ENCODE peak calls at places on chromosomes 5 and 9, in nine cellular contexts. D is IMR-90, L is fibroblast of the aortic adventitia, X is left ventricle myocardium inferior, K is DND-41, B is fibroblast of pulmonary artery, E is MM.1S, G is cardiac muscle cell, J is sigmoid colon. Z is an unnamed sample.

GRCh38 chr5:147180751-147181150 is 54.1 kb upstream of the STK32A start:
- DNase-seq in D (no peak), L (peak), X (no peak), K (no peak), B (peak), E (no peak), G (peak), J (no peak), Z (no peak)

GRCh38 chr9:128152781-128153116 is 3.5 kb downstream of the LCN2 start:
- DNase-seq in D (no peak), L (no peak), X (no peak), K (no peak), B (no peak), E (no peak), G (no peak), J (no peak), Z (no peak)

GRCh38 chr5:108278285-108279240 is 103.3 kb downstream of the FBXL17 start:
- DNase-seq in D (no peak), L (no peak), X (peak), K (no peak), B (no peak), E (no peak), G (no peak), J (peak), Z (no peak)

GRCh38 chr9:18543406-18543965 is 69.5 kb downstream of the ADAMTSL1 start:
- DNase-seq in D (peak), L (peak), X (no peak), K (no peak), B (peak), E (no peak), G (peak), J (no peak), Z (no peak)

GRCh38 chr5:179319741-179320281 is 25.4 kb downstream of the ADAMTS2 start:
- DNase-seq in D (peak), L (peak), X (no peak), K (no peak), B (peak), E (no peak), G (peak), J (peak), Z (no peak)

GRCh38 chr9:131254107-131254491 is 22.2 kb downstream of the FAM78A start:
- DNase-seq in D (no peak), L (no peak), X (peak), K (no peak), B (no peak), E (no peak), G (peak), J (no peak), Z (no peak)

GRCh38 chr5:137146402-137146889 is 352.7 kb downstream of the SPOCK1 start:
- DNase-seq in D (peak), L (peak), X (no peak), K (no peak), B (peak), E (no peak), G (peak), J (peak), Z (no peak)

GRCh38 chr5:59264013-59264412 is 629.5 kb downstream of the PDE4D start:
- DNase-seq in D (no peak), L (no peak), X (no peak), K (no peak), B (no peak), E (no peak), G (no peak), J (no peak), Z (no peak)

GRCh38 chr5:43179836-43180235 is 12.2 kb upstream of the NIM1K start:
- DNase-seq in D (no peak), L (no peak), X (no peak), K (no peak), B (no peak), E (no peak), G (no peak), J (no peak), Z (no peak)

GRCh38 chr9:92983984-92984589 is 36.8 kb downstream of the FGD3 start:
- DNase-seq in D (peak), L (peak), X (no peak), K (peak), B (no peak), E (no peak), G (no peak), J (no peak), Z (no peak)

GRCh38 chr5:36153727-36154126 is 1.8 kb downstream of the SKP2 start:
- DNase-seq in D (no peak), L (no peak), X (no peak), K (no peak), B (no peak), E (no peak), G (no peak), J (no peak), Z (no peak)
- H3K4me3 ChIP-seq in D (peak), L (no peak), X (peak), K (peak), B (no peak), E (no peak), G (peak), J (no peak), Z (no peak)

GRCh38 chr5:37554403-37554739 is 175.3 kb downstream of the WDR70 start:
- DNase-seq in D (no peak), L (no peak), X (no peak), K (no peak), B (no peak), E (no peak), G (no peak), J (no peak), Z (no peak)

GRCh38 chr5:37553720-37554402 is 174.7 kb downstream of the WDR70 start:
- DNase-seq in D (peak), L (peak), X (no peak), K (no peak), B (peak), E (no peak), G (peak), J (peak), Z (no peak)

GRCh38 chr5:37557734-37558293 is 178.7 kb downstream of the WDR70 start:
- DNase-seq in D (no peak), L (no peak), X (no peak), K (no peak), B (no peak), E (peak), G (no peak), J (no peak), Z (no peak)

GRCh38 chr5:37552770-37553719 is 173.9 kb downstream of the WDR70 start:
- DNase-seq in D (peak), L (peak), X (no peak), K (peak), B (peak), E (no peak), G (peak), J (no peak), Z (no peak)

DNA sequence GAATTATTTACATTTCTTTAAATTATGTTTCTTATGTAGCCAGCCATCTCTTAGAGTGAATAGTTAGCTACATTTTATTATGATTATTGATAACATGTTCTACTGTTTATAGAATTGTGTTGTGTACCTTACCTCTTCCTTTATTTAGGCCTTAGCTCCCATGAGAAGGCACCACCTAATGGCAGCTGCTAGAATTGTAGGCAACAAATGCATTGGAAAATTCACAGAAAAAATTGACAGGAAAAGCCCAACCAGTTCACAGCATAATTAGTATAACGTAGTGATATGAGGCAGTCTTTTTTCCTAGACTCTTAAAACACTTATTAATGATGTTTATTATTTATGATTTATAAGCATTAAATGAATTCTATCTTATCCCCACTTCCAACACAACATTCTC is 175.8 kb downstream of the WDR70 start:
- DNase-seq in D (no peak), L (no peak), X (no peak), K (no peak), B (no peak), E (peak), G (no peak), J (no peak), Z (no peak)
- TF ChIP-seq CTCF in D (peak), L (peak), X (peak), K (peak), B (peak), E (peak), G (peak), J (no peak), Z (no peak)

GRCh38 chr5:2946315-2946714 is 194.8 kb upstream of the IRX2 start:
- DNase-seq in D (no peak), L (no peak), X (no peak), K (no peak), B (no peak), E (peak), G (no peak), J (no peak), Z (no peak)
- H3K4me3 ChIP-seq in D (no peak), L (no peak), X (no peak), K (no peak), B (no peak), E (no peak), G (no peak), J (no peak), Z (no peak)

DNA sequence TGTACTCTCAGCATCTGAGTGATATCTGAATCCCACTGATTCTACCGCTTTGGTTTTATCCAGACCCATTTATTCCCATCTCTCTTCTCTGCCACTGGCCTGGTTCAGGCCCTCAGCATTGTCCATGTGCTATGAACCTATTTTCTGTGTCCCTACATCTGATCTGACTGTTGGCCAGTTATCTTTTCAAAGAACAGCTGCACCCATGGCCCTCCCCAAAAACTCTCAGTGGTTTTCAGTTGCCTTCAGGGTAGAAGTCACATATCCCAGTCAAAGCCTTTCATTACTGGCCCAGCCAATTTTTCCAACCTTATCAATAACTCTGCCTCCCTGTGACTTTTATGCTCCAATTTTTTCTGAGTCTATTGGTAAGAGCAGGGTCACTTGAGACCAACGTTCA is 297.0 kb downstream of the TRIM32 start:
- DNase-seq in D (no peak), L (no peak), X (no peak), K (no peak), B (no peak), E (no peak), G (no peak), J (no peak), Z (no peak)
- TF ChIP-seq CTCF in D (no peak), L (no peak), X (no peak), K (no peak), B (no peak), E (no peak), G (no peak), J (no peak), Z (no peak)

GRCh38 chr5:133372306-133373008 is 239.9 kb downstream of the FSTL4 start:
- DNase-seq in D (no peak), L (no peak), X (no peak), K (no peak), B (no peak), E (no peak), G (no peak), J (no peak), Z (peak)

GRCh38 chr5:133381041-133381440 is 231.3 kb downstream of the FSTL4 start:
- DNase-seq in D (no peak), L (no peak), X (no peak), K (no peak), B (no peak), E (no peak), G (no peak), J (no peak), Z (no peak)

GRCh38 chr5:133377736-133378135 is 234.6 kb downstream of the FSTL4 start:
- DNase-seq in D (no peak), L (no peak), X (no peak), K (no peak), B (no peak), E (no peak), G (no peak), J (no peak), Z (no peak)

GRCh38 chr5:133373121-133373870 is 239.0 kb downstream of the FSTL4 start:
- DNase-seq in D (peak), L (peak), X (no peak), K (no peak), B (no peak), E (no peak), G (peak), J (no peak), Z (no peak)

GRCh38 chr5:133376986-133377385 is 235.4 kb downstream of the FSTL4 start:
- DNase-seq in D (no peak), L (no peak), X (no peak), K (no peak), B (no peak), E (no peak), G (no peak), J (peak), Z (no peak)
- H3K4me3 ChIP-seq in D (no peak), L (no peak), X (no peak), K (no peak), B (no peak), E (no peak), G (no peak), J (no peak), Z (no peak)

GRCh38 chr5:135487839-135488514 is 35.8 kb upstream of the TIFAB start:
- DNase-seq in D (no peak), L (no peak), X (no peak), K (no peak), B (no peak), E (no peak), G (no peak), J (no peak), Z (no peak)
- TF ChIP-seq CTCF in D (no peak), L (no peak), X (no peak), K (no peak), B (no peak), E (no peak), G (no peak), J (no peak), Z (no peak)

DNA sequence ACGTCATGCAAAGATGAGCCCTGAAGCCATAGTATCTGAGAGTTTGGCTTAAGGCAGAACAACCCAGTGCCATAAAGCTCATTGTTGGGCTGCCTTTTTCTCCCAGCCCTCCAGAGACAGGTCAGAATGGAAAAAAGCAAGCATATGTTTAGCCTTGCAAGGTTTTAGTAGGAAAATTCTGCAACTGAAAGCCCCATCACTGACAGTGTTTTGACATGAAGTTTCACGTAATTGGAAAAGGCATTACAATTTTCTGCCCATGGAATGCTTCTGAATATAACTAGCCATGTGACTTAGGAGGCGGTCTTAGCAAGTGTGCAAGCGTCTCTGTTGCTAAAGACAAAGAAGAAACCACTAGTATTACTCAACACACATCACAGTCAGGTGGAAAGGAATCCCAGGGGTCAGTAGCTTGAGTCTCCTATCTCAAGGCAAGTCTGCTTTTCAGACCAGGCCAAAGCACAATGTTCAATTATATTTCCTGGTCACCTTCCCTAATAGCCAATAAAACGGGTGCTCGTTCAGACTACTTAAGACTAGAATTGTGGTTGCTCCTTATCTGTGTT is 117.6 kb downstream of the CARTPT start:
- DNase-seq in D (no peak), L (peak), X (no peak), K (no peak), B (peak), E (no peak), G (peak), J (no peak), Z (no peak)
- H3K4me3 ChIP-seq in D (no peak), L (no peak), X (no peak), K (no peak), B (no peak), E (no peak), G (no peak), J (no peak), Z (no peak)

GRCh38 chr9:1708215-1708614 is 306.9 kb upstream of the SMARCA2 start:
- DNase-seq in D (no peak), L (no peak), X (no peak), K (no peak), B (no peak), E (no peak), G (no peak), J (no peak), Z (no peak)

GRCh38 chr9:1712861-1713260 is 302.3 kb upstream of the SMARCA2 start:
- DNase-seq in D (no peak), L (no peak), X (no peak), K (no peak), B (no peak), E (no peak), G (no peak), J (no peak), Z (no peak)

GRCh38 chr9:1707291-1707690 is 307.9 kb upstream of the SMARCA2 start:
- DNase-seq in D (no peak), L (no peak), X (no peak), K (no peak), B (no peak), E (no peak), G (no peak), J (no peak), Z (no peak)

GRCh38 chr9:1709347-1709746 is 305.8 kb upstream of the SMARCA2 start:
- DNase-seq in D (no peak), L (no peak), X (no peak), K (peak), B (no peak), E (no peak), G (no peak), J (no peak), Z (no peak)
- TF ChIP-seq CTCF in D (no peak), L (no peak), X (peak), K (peak), B (peak), E (peak), G (no peak), J (no peak), Z (no peak)

DNA sequence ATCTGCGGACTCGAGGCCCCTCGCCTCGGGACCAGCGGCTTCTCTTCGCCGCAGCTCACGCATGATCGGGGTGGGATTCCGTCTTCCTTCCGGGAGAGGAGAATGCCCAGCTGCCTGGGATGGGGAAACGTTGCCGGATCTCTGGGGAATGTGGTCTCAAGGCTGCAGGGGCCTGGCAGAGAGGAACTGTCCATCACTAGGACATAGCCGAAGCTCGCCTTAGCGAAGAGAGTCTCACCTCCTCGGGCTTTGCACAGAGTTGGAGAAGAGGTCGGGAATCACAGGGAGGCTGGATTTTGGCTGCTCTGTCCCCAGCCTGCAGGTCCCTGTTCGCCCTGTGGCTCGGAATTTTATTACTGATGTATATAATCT is 1.4 kb downstream of the RAI14 start:
- DNase-seq in D (peak), L (peak), X (no peak), K (no peak), B (peak), E (no peak), G (peak), J (peak), Z (no peak)
- H3K4me3 ChIP-seq in D (peak), L (peak), X (peak), K (no peak), B (peak), E (peak), G (peak), J (peak), Z (peak)

GRCh38 chr5:138282918-138283742 is 8.7 kb upstream of the GFRA3 start:
- DNase-seq in D (peak), L (peak), X (peak), K (peak), B (peak), E (no peak), G (peak), J (peak), Z (no peak)
- TF ChIP-seq CTCF in D (peak), L (peak), X (peak), K (peak), B (peak), E (no peak), G (peak), J (no peak), Z (no peak)

Z was measured in CD8-positive, alpha-beta T cell.